ENCODE peak calls at places on chromosomes 12 and 14, in five cellular contexts. M is kidney, G is A549, D is left ventricle myocardium inferior, C is prostate gland. L is an unnamed sample.

GRCh38 chr14:38950676-38951075 is 152.4 kb downstream of the SEC23A start:
- DNase-seq in M (no peak), G (no peak), D (no peak), C (no peak), L (no peak)

GRCh38 chr12:88163371-88163770 is 21.3 kb downstream of the TMTC3 start:
- DNase-seq in M (no peak), C (no peak), D (no peak), G (no peak), L (no peak)

GRCh38 chr14:22296722-22297121 is 292.3 kb downstream of the DAD1 start:
- DNase-seq in M (no peak), C (no peak), G (peak; percentile 53), D (no peak), L (no peak)

GRCh38 chr12:92757599-92758121 is 54.9 kb downstream of the PLEKHG7 start:
- DNase-seq in M (no peak), D (no peak), C (no peak), G (no peak), L (no peak)

GRCh38 chr14:70789361-70789760 is 20.0 kb downstream of the MAP3K9 start:
- DNase-seq in D (no peak), M (no peak), C (no peak), G (no peak), L (no peak)

GRCh38 chr14:67517083-67517482 is 16.0 kb upstream of the PLEKHH1 start:
- DNase-seq in G (no peak), M (no peak), D (peak; percentile 36), C (peak; percentile 52), L (no peak)

GRCh38 chr12:82708056-82708455 is 21.4 kb downstream of the TMTC2 start:
- DNase-seq in M (no peak), D (no peak), G (no peak), C (no peak), L (no peak)

GRCh38 chr12:24109381-24110039 is 160.0 kb upstream of the SOX5 start:
- DNase-seq in D (no peak), M (no peak), C (no peak), G (peak; percentile 1), L (no peak)

GRCh38 chr14:93977790-93978581 is 1.6 kb upstream of the ASB2 start:
- DNase-seq in M (peak; percentile 47), C (no peak), G (no peak), D (no peak), L (peak; percentile 87)

GRCh38 chr12:131380220-131380957 is 330.5 kb upstream of the SFSWAP start:
- DNase-seq in C (no peak), D (no peak), G (no peak), M (peak; percentile 39), L (no peak)

GRCh38 chr12:121536058-121536928 is 44.5 kb downstream of the KDM2B start:
- DNase-seq in M (peak; percentile 94), D (peak; percentile 90), C (peak; percentile 62), G (peak; percentile 70), L (peak; percentile 91)

GRCh38 chr12:125185311-125185739 is 120.1 kb downstream of the AACS start:
- DNase-seq in D (no peak), C (no peak), M (no peak), G (no peak), L (no peak)

GRCh38 chr12:15757553-15758255 is 31.5 kb downstream of the EPS8 start:
- DNase-seq in C (no peak), M (no peak), D (no peak), G (peak; percentile 92), L (no peak)

GRCh38 chr12:128807161-128807724 is 16.5 kb downstream of the SLC15A4 start:
- DNase-seq in G (no peak), C (no peak), M (no peak), D (no peak), L (no peak)

GRCh38 chr14:104460920-104461651 is 118.5 kb upstream of the C14orf180 start:
- DNase-seq in D (no peak), M (peak; percentile 65), G (no peak), C (no peak), L (no peak)

GRCh38 chr14:25406818-25407217 is 356.9 kb upstream of the STXBP6 start:
- DNase-seq in D (no peak), M (no peak), C (no peak), G (peak; percentile 49), L (peak; percentile 16)

GRCh38 chr12:6226002-6226700 is 26.0 kb downstream of the CD9 start:
- DNase-seq in G (no peak), D (peak; percentile 78), M (no peak), C (peak; percentile 91), L (no peak)
- H3K4me3 ChIP-seq in G (no peak overlapping the region), D (peak overlapping the region; percentile 52), M (no peak overlapping the region), C (peak overlapping the region; percentile 1), L (no peak overlapping the region)

GRCh38 chr12:76028649-76029277 is 2.8 kb downstream of the PHLDA1 start:
- DNase-seq in G (no peak), C (no peak), M (no peak), D (no peak), L (no peak)
- H3K27ac ChIP-seq in G (peak overlapping the region; percentile 90), C (peak overlapping the region; percentile 92), M (no peak overlapping the region), D (peak overlapping the region; percentile 99), L (peak overlapping the region; percentile 28)

GRCh38 chr12:110874781-110875180 is 28.0 kb downstream of the CCDC63 start:
- DNase-seq in M (no peak), G (no peak), D (no peak), C (no peak), L (no peak)

GRCh38 chr12:110869803-110870202 is 23.0 kb downstream of the CCDC63 start:
- DNase-seq in D (no peak), C (no peak), M (no peak), G (no peak), L (no peak)

GRCh38 chr12:110869035-110869434 is 22.2 kb downstream of the CCDC63 start:
- DNase-seq in C (no peak), G (no peak), D (no peak), M (no peak), L (no peak)

GRCh38 chr12:110872100-110872499 is 25.3 kb downstream of the CCDC63 start:
- DNase-seq in G (no peak), C (no peak), M (no peak), D (no peak), L (no peak)

GRCh38 chr12:110874351-110874750 is 27.6 kb downstream of the CCDC63 start:
- DNase-seq in C (no peak), D (no peak), M (no peak), G (no peak), L (no peak)
- H3K4me3 ChIP-seq in C (no peak overlapping the region), D (no peak overlapping the region), M (no peak overlapping the region), G (no peak overlapping the region), L (no peak overlapping the region)

GRCh38 chr14:51681411-51681810 is 29.7 kb downstream of the FRMD6 start:
- DNase-seq in D (no peak), G (no peak), C (no peak), M (no peak), L (no peak)
- H3K27ac ChIP-seq in D (no peak overlapping the region), G (no peak overlapping the region), C (no peak overlapping the region), M (no peak overlapping the region), L (no peak overlapping the region)

GRCh38 chr12:42483534-42483857 is 106.0 kb downstream of the PRICKLE1 start:
- DNase-seq in G (no peak), C (peak; percentile 11), M (peak; percentile 81), D (peak; percentile 42), L (no peak)

GRCh38 chr12:42482820-42483533 is 106.6 kb downstream of the PRICKLE1 start:
- DNase-seq in G (peak; percentile 67), C (peak; percentile 38), D (peak; percentile 79), M (peak; percentile 91), L (peak; percentile 32)

GRCh38 chr12:42482086-42482819 is 107.3 kb downstream of the PRICKLE1 start:
- DNase-seq in D (peak; percentile 75), M (peak; percentile 83), C (peak; percentile 77), G (peak; percentile 5), L (no peak)

GRCh38 chr12:42477931-42478330 is 111.6 kb downstream of the PRICKLE1 start:
- DNase-seq in C (no peak), G (no peak), D (no peak), M (no peak), L (no peak)

GRCh38 chr12:42481368-42481767 is 108.2 kb downstream of the PRICKLE1 start:
- DNase-seq in D (no peak), C (no peak), G (no peak), M (no peak), L (no peak)
- H3K4me3 ChIP-seq in D (peak overlapping the region; percentile 90), C (no peak overlapping the region), G (no peak overlapping the region), M (no peak overlapping the region), L (no peak overlapping the region)

DNA sequence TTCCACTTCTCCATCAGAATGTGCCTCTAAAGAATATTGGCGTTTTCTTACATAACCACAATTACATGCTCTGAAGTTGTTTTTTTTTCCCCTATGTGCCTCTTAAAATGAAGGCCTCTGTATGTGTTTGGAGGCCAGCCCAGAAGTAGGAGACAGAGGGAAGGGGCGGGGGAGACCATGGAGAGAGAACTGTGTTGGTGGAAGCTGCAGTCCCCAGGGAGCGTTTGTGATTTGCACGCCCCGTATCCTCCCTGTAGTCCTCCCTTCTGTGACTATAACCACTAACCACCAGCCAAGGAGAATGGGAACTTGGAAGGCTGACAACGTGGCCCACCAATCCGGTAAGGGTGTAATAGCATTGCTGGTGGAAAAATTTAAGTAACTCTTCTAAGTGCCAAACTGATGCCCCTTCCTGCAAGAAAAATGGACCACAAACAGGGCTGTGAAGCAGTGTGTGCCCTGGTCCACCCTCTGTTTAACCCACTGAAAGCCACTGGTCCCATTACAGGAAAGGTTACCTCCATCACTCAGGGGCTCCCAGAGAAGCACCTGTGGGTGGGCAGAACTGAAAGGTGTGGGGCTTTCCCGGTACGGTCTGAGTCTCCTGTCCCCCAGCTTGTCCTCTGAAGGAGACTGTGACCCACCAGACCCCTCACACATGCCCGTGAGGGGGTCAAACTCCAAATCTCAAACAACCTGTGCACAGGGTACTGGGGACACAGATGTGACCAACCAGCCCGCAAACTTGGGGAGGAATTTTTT is 36.8 kb downstream of the CCDC88C start:
- DNase-seq in M (no peak), G (no peak), C (no peak), D (peak; percentile 36), L (no peak)
- H3K27ac ChIP-seq in M (no peak overlapping the region), G (no peak overlapping the region), C (peak overlapping the region; percentile 29), D (no peak overlapping the region), L (peak overlapping the region; percentile 60)

DNA sequence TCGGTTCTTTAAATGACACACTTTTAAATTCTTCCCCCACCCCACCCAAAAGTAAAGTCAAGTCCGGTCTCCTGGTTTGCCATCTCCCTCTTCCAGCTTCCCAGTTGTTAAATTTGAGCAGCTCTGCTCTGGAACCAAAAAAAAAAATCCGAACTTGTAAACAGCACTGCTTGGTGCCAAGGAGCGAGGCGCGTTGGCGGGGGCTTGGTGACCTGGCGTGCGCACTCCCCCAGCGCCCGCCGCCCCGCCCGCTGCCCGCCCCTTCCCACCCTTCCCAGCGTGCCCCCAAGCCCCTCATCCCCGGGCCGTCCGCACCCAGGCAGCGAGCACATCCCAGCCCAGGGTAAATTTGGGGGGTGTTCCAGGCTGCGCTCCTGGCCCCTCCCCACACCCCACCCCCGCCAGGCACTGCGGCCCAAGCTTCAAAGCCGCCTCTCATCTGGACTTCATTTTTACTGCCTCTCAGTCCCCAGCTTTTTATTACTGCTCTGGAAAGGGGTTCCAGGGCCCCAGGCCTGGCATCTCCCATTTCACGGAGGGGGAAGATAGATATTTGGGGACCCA is 11.6 kb upstream of the ITGB7 start:
- DNase-seq in M (peak; percentile 77), G (no peak), C (no peak), D (peak; percentile 42), L (no peak)
- H3K4me3 ChIP-seq in M (peak overlapping the region; percentile 76), G (peak overlapping the region; percentile 61), C (peak overlapping the region; percentile 70), D (peak overlapping the region; percentile 84), L (peak overlapping the region; percentile 89)

L was measured in CD4-positive, CD25-positive, alpha-beta regulatory T cell.